ENCODE peak calls at places on chromosomes 13 and 19, in seven cellular contexts. M is NCI-H2029 treated with DMSO at 0.1 percent for 48 hours; V is endodermal cell; A is stimulated activated CD4-positive, alpha-beta T cell treated with anti-CD3 and anti-CD28 coated beads, TNF-alpha, amount 100 ng/mL, for 48 hours; R is chondrocyte; Z is glutamatergic neuron; C is kidney epithelial cell. E is an unnamed sample.

GRCh38 chr19:41998246-41999020 is 4.4 kb upstream of the ATP1A3 start:
- DNase-seq in C (no peak), V (peak; percentile 93), R (no peak), Z (peak; percentile 91), A (peak; percentile 58), M (no peak), E (no peak)

GRCh38 chr19:38253788-38254187 is 2.4 kb downstream of the PPP1R14A start:
- DNase-seq in Z (no peak), A (no peak), M (no peak), V (no peak), C (no peak), R (no peak), E (no peak)

GRCh38 chr19:8505680-8506401 is 3.4 kb upstream of the PRAM1 start:
- DNase-seq in C (peak; percentile 19), M (peak; percentile 52), A (peak; percentile 68), R (no peak), Z (peak; percentile 88), V (peak; percentile 94), E (peak; percentile 82)

GRCh38 chr13:85590231-85590931 is 208.8 kb downstream of the SLITRK6 start:
- DNase-seq in V (no peak), R (no peak), M (no peak), A (no peak), C (no peak), Z (no peak), E (no peak)

GRCh38 chr19:1151037-1151716 is 22.9 kb downstream of the SBNO2 start:
- DNase-seq in A (no peak), M (no peak), Z (no peak), R (no peak), C (no peak), V (no peak), E (peak; percentile 55)

GRCh38 chr13:112066624-112067004 is 335 bp upstream of the SOX1 start:
- DNase-seq in R (no peak), V (peak; percentile 90), Z (peak; percentile 78), M (peak; percentile 35), A (peak; percentile 64), C (no peak), E (peak; percentile 74)

GRCh38 chr19:41588497-41589209 is 12.7 kb downstream of the CEACAM21 start:
- DNase-seq in A (no peak), C (peak; percentile 5), R (peak; percentile 28), V (peak; percentile 81), M (no peak), Z (no peak), E (no peak)

GRCh38 chr19:4007836-4008539 is 452 bp downstream of the PIAS4 start:
- DNase-seq in R (no peak), Z (peak; percentile 71), M (no peak), A (no peak), C (no peak), V (peak; percentile 65), E (peak; percentile 66)

GRCh38 chr13:99421271-99421670 is 80.0 kb upstream of the TM9SF2 start:
- DNase-seq in M (no peak), R (no peak), A (no peak), V (no peak), C (no peak), Z (no peak), E (no peak)

GRCh38 chr13:113291997-113292862 is 4.8 kb upstream of the LAMP1 start:
- DNase-seq in A (peak; percentile 11), C (no peak), V (peak; percentile 68), R (no peak), Z (no peak), M (no peak), E (peak; percentile 80)

E was measured in psoas muscle.